ENCODE peak calls at places on chromosomes 6 and 20, in seven cellular contexts. H is A549, W is tibial artery, J is right cardiac atrium, L is GM23338, O is mammary epithelial cell, R is mesendoderm. M is an unnamed sample.

GRCh38 chr6:140284871-140285270 is 910.4 kb upstream of the CITED2 start:
- DNase-seq in R (no peak), W (no peak), H (no peak), J (no peak), O (no peak), L (no peak), M (no peak)

GRCh38 chr6:31822038-31822821 is 5.3 kb upstream of the HSPA1B start:
- DNase-seq in W (peak; percentile 90), L (peak; percentile 82), J (peak; percentile 88), H (peak; percentile 87), O (peak; percentile 76), R (peak; percentile 92), M (peak; percentile 90)

GRCh38 chr6:22029169-22029568 is 267.7 kb downstream of the PRL start:
- DNase-seq in L (no peak), H (no peak), J (no peak), R (no peak), W (no peak), O (no peak), M (no peak)

GRCh38 chr6:38157905-38158304 is 338.4 kb downstream of the ZFAND3 start:
- DNase-seq in R (no peak), O (no peak), H (no peak), L (no peak), W (no peak), J (no peak), M (no peak)

GRCh38 chr20:40702504-40702903 is 13.5 kb upstream of the MAFB start:
- DNase-seq in W (no peak), J (no peak), H (no peak), L (peak; percentile 56), O (no peak), R (peak; percentile 34), M (no peak)

GRCh38 chr6:5422321-5422915 is 161.1 kb downstream of the FARS2 start:
- DNase-seq in J (no peak), W (no peak), R (peak; percentile 72), H (peak; percentile 33), O (peak; percentile 14), L (peak; percentile 76), M (peak; percentile 14)

GRCh38 chr6:147678256-147678655 is 169.8 kb downstream of the SAMD5 start:
- DNase-seq in L (no peak), O (no peak), H (no peak), W (no peak), J (no peak), R (no peak), M (no peak)

GRCh38 chr6:67496191-67496590 is 1138.9 kb upstream of the ADGRB3 start:
- DNase-seq in W (no peak), J (no peak), O (no peak), H (no peak), L (no peak), R (no peak), M (no peak)

GRCh38 chr6:108944058-108944457 is 95.8 kb downstream of the ARMC2 start:
- DNase-seq in O (no peak), R (no peak), J (no peak), W (no peak), L (no peak), H (no peak), M (no peak)

GRCh38 chr6:150029749-150030148 is 4.4 kb upstream of the RAET1L start:
- DNase-seq in J (no peak), W (no peak), O (no peak), R (no peak), H (no peak), L (peak; percentile 53), M (no peak)

GRCh38 chr20:37276494-37277252 is 12.8 kb upstream of the MANBAL start:
- DNase-seq in W (peak; percentile 33), H (peak; percentile 51), J (peak; percentile 53), L (no peak), O (peak; percentile 66), R (no peak), M (peak; percentile 80)

GRCh38 chr6:81697564-81697963 is 54.9 kb downstream of the TENT5A start:
- DNase-seq in R (no peak), J (no peak), H (no peak), L (no peak), O (no peak), W (no peak), M (no peak)

GRCh38 chr20:313948-314347 is 11.4 kb upstream of the SOX12 start:
- DNase-seq in H (peak; percentile 54), R (no peak), J (no peak), L (no peak), W (no peak), O (peak; percentile 85), M (no peak)

GRCh38 chr6:1390805-1391511 is 1.6 kb downstream of the FOXF2 start:
- DNase-seq in L (peak; percentile 61), O (no peak), J (peak; percentile 43), R (peak; percentile 76), W (no peak), H (no peak), M (peak; percentile 17)

GRCh38 chr20:14360386-14360785 is 23.0 kb upstream of the FLRT3 start:
- DNase-seq in J (no peak), W (no peak), L (no peak), O (peak; percentile 43), R (no peak), H (no peak), M (no peak)

GRCh38 chr6:42692151-42692911 is 30.1 kb downstream of the PRPH2 start:
- DNase-seq in O (peak; percentile 80), H (no peak), J (peak; percentile 32), L (no peak), W (no peak), R (peak; percentile 62), M (peak; percentile 85)

GRCh38 chr6:165950316-165950715 is 217.3 kb downstream of the TBXT start:
- DNase-seq in R (no peak), W (no peak), L (no peak), H (no peak), J (no peak), O (no peak), M (no peak)

GRCh38 chr6:6635291-6635690 is 46.8 kb downstream of the LY86 start:
- DNase-seq in R (no peak), J (no peak), L (no peak), O (no peak), W (no peak), H (no peak), M (no peak)

GRCh38 chr20:32224463-32224862 is 16.8 kb downstream of the POFUT1 start:
- DNase-seq in O (no peak), L (no peak), H (no peak), J (no peak), R (no peak), W (no peak), M (no peak)

GRCh38 chr20:32229351-32229750 is 21.7 kb downstream of the POFUT1 start:
- DNase-seq in H (no peak), O (no peak), R (no peak), W (no peak), L (no peak), J (no peak), M (no peak)

GRCh38 chr20:32230707-32231106 is 23.0 kb downstream of the POFUT1 start:
- DNase-seq in R (no peak), H (no peak), J (no peak), L (no peak), W (no peak), O (no peak), M (no peak)

GRCh38 chr20:32227744-32228688 is 20.3 kb downstream of the POFUT1 start:
- DNase-seq in O (no peak), W (no peak), R (peak; percentile 50), H (no peak), J (peak; percentile 55), L (no peak), M (no peak)

DNA sequence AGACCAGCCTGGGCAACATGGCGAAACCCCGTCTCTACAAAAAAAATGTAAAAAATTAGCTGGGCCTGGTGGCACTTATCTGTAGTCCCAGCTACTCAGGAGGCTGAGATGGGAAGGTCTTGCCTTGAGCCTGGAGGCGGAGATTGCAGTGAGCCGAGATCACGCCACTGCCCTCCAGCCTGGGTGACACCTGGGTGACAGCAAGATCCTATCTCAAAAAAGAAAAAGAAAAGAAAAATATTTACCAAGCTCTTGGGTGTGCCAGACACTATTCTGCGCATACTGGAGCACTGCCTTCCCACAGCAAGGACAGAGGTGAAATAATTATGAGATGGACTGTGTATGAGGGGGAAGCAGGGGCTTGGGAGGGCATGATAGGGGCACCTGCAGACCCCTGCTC is 19.6 kb downstream of the POFUT1 start:
- DNase-seq in J (no peak), O (no peak), L (no peak), R (no peak), W (no peak), H (no peak), M (no peak)
- H3K27ac ChIP-seq in J (peak overlapping the region; percentile 68), O (no peak overlapping the region), L (peak overlapping the region; percentile 32), R (no peak overlapping the region), W (no peak overlapping the region), H (no peak overlapping the region), M (no peak overlapping the region)

GRCh38 chr20:46406200-46406985 is at the start of gene ELMO2:
- DNase-seq in O (peak; percentile 94), J (peak; percentile 98), W (peak; percentile 99), R (peak; percentile 99), L (peak; percentile 99), H (peak; percentile 95), M (peak; percentile 100)
- H3K4me1 ChIP-seq in O (peaks cover 26% of the 10 kb centered on the region), J (peaks cover 6% of the 10 kb centered on the region), W (peaks cover 31% of the 10 kb centered on the region), R (peaks cover 8% of the 10 kb centered on the region), L (peaks cover 26% of the 10 kb centered on the region), H (peaks cover 14% of the 10 kb centered on the region), M (peaks cover 36% of the 10 kb centered on the region)

GRCh38 chr6:133609404-133610270 is 279.3 kb upstream of the TCF21 start:
- DNase-seq in W (no peak), O (peak; percentile 97), J (no peak), R (no peak), H (peak; percentile 100), L (no peak), M (no peak)
- H3K27ac ChIP-seq in W (no peak overlapping the region), O (peak overlapping the region; percentile 81), J (no peak overlapping the region), R (no peak overlapping the region), H (peak overlapping the region; percentile 94), L (no peak overlapping the region), M (no peak overlapping the region)

GRCh38 chr6:33143113-33143760 is 49.0 kb downstream of the COL11A2 start:
- DNase-seq in H (no peak), O (no peak), W (no peak), L (peak; percentile 65), R (peak; percentile 19), J (no peak), M (no peak)
- H3K4me1 ChIP-seq in H (no peaks in the 10 kb centered on the region), O (no peaks in the 10 kb centered on the region), W (no peaks in the 10 kb centered on the region), L (peaks cover 9% of the 10 kb centered on the region), R (no peaks in the 10 kb centered on the region), J (peaks cover 1% of the 10 kb centered on the region), M (no peaks in the 10 kb centered on the region)

DNA sequence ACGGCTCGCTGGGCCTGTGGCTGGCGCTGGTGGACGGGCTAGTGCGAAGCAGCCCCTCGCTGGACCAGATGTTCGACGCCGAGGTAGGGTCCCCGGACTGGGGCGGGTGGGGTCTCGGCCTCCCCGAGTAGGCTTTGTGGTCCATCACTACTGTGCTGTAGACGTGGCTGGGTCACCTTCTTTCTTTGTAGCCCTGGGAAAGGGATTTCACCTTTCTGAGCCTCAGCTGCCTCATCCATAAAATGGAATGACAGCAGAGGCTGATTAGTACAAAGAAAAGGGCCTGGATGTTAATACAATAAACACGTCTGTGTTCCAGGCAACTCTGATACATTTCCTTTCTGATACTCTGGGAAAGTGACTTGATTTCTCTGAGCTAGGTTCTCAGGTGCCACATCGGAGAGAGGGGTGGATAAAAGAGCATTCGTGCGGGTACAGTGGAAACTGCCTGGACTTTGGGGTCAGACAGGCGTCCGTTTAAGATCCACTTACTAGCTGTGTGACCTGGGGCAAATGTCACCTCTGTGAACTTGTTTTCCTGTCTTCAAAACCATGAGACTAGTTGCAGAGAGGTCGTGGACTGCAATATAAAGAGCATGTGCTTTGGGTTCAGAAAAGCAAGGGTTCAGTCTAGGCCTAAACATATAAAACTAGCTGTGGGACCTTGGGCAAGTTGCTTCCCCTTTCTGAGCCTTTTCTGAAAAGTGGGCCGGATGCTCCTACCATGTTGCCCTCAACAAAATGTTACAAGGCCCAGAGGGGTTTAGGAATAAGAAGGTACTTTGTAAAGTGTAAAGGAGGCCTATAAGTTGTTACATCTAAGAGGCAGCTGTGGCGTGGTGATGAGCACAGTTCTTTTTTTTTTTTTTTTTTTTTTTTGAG is 896 bp downstream of the SYS1 start:
- DNase-seq in L (no peak), J (no peak), R (no peak), H (no peak), W (no peak), O (no peak), M (no peak)
- H3K27ac ChIP-seq in L (no peak overlapping the region), J (peak overlapping the region; percentile 98), R (no peak overlapping the region), H (peak overlapping the region; percentile 97), W (peak overlapping the region; percentile 88), O (peak overlapping the region; percentile 88), M (peak overlapping the region; percentile 89)